ENCODE peak calls at places on chromosomes 4 and X, in ten cellular contexts. C is EL; N is HFFc6; L is M059J; A is PC-9; Q is activated T-cell treated with anti-CD3 and anti-CD28 coated beads, Interleukin-2, amount 50 U/mL, for 1 hour; G is Daoy; M is GM20000; H is GM23248; V is AG09319. T is an unnamed sample.

GRCh38 chr4:152981842-152982241 is 45.7 kb downstream of the FHDC1 start:
- DNase-seq in N (no peak), M (no peak), V (no peak), A (peak), C (no peak), Q (no peak), G (peak), L (peak), H (no peak), T (no peak)

GRCh38 chrX:22313757-22314156 is 41.0 kb downstream of the CBLL2 start:
- DNase-seq in V (no peak), G (no peak), L (no peak), M (no peak), C (no peak), Q (no peak), A (no peak), H (no peak), N (no peak), T (no peak)

GRCh38 chr4:124415206-124415605 is 297.3 kb downstream of the ANKRD50 start:
- DNase-seq in N (peak), Q (no peak), H (peak), C (peak), V (no peak), G (no peak), A (no peak), L (peak), M (no peak), T (no peak)

GRCh38 chr4:165439981-165440380 is 61.2 kb downstream of the CPE start:
- DNase-seq in N (no peak), V (no peak), Q (no peak), L (no peak), H (no peak), M (no peak), G (no peak), A (no peak), C (no peak), T (no peak)

GRCh38 chr4:94256833-94257232 is 49.2 kb downstream of the SMARCAD1 start:
- DNase-seq in N (peak), A (no peak), Q (no peak), C (no peak), L (no peak), G (no peak), M (no peak), V (no peak), H (peak), T (no peak)

GRCh38 chrX:35711281-35711680 is 86.9 kb upstream of the MAGEB16 start:
- DNase-seq in M (no peak), A (no peak), N (no peak), C (peak), L (peak), G (no peak), H (no peak), Q (no peak), V (no peak), T (no peak)

GRCh38 chrX:143781103-143781502 is 60.6 kb upstream of the SPANXN2 start:
- DNase-seq in C (peak), Q (no peak), N (no peak), V (no peak), H (peak), G (no peak), L (peak), A (no peak), M (no peak), T (peak)

GRCh38 chr4:81314196-81314896 is 99.3 kb upstream of the PRKG2 start:
- DNase-seq in V (peak), C (peak), H (peak), G (peak), N (no peak), A (no peak), L (peak), Q (no peak), M (no peak), T (no peak)

GRCh38 chrX:110125435-110125834 is 122.5 kb downstream of the TMEM164 start:
- DNase-seq in H (no peak), V (no peak), G (no peak), N (no peak), C (no peak), Q (no peak), A (no peak), L (peak), M (no peak), T (no peak)

T was measured in keratinocyte.